ENCODE peak calls at places on chromosome 16, in four cellular contexts. L is CD8-positive, alpha-beta T cell; O is IMR-90; C is OCI-LY7. B is an unnamed sample.

GRCh38 chr16:75110637-75111513 is 5.7 kb downstream of the LDHD start:
- DNase-seq in L (peak), O (peak), C (peak), B (peak)

GRCh38 chr16:10990378-10990777 is 46.0 kb downstream of the CLEC16A start:
- DNase-seq in L (no peak), C (no peak), O (no peak), B (no peak)

GRCh38 chr16:78984887-78985464 is 615.6 kb downstream of the MAF start:
- DNase-seq in L (no peak), C (no peak), O (no peak), B (no peak)

GRCh38 chr16:49498241-49499017 is 124.8 kb downstream of the C16orf78 start:
- DNase-seq in C (no peak), L (no peak), O (no peak), B (no peak)

GRCh38 chr16:49600976-49601375 is 227.4 kb downstream of the C16orf78 start:
- DNase-seq in L (no peak), C (no peak), O (no peak), B (no peak)

GRCh38 chr16:14309906-14310305 is 238.8 kb downstream of the MRTFB start:
- DNase-seq in O (peak), C (no peak), L (no peak), B (no peak)

GRCh38 chr16:4601317-4602186 is 13.1 kb downstream of the UBALD1 start:
- DNase-seq in C (no peak), L (no peak), O (peak), B (no peak)

GRCh38 chr16:85353839-85354622 is 241.8 kb upstream of the CIBAR2 start:
- DNase-seq in C (no peak), L (no peak), O (no peak), B (no peak)

GRCh38 chr16:23160082-23160481 is 10.8 kb upstream of the USP31 start:
- DNase-seq in L (no peak), O (no peak), C (no peak), B (no peak)

GRCh38 chr16:8675183-8676159 is 1.1 kb downstream of the ABAT start:
- DNase-seq in L (peak), C (no peak), O (no peak), B (peak)

GRCh38 chr16:69448470-69449193 is 24.2 kb downstream of the CYB5B start:
- DNase-seq in C (no peak), O (peak), L (no peak), B (no peak)

GRCh38 chr16:48383877-48384304 is 1.3 kb downstream of the SIAH1 start:
- DNase-seq in C (peak), O (no peak), L (no peak), B (no peak)

GRCh38 chr16:8712589-8713361 is 38.4 kb downstream of the ABAT start:
- DNase-seq in C (no peak), O (no peak), L (no peak), B (no peak)

GRCh38 chr16:26644912-26645543 is 421.7 kb upstream of the C16orf82 start:
- DNase-seq in C (peak), L (no peak), O (no peak), B (no peak)

GRCh38 chr16:81717662-81718189 is 61.4 kb upstream of the PLCG2 start:
- DNase-seq in L (no peak), O (no peak), C (no peak), B (no peak)

GRCh38 chr16:86088816-86089215 is 189.9 kb downstream of the IRF8 start:
- DNase-seq in L (no peak), O (no peak), C (no peak), B (no peak)

GRCh38 chr16:10256855-10257641 is 74.8 kb upstream of the GRIN2A start:
- DNase-seq in O (no peak), C (peak), L (peak), B (peak)

GRCh38 chr16:85401917-85402766 is 211.0 kb upstream of the GSE1 start:
- DNase-seq in L (no peak), C (no peak), O (no peak), B (no peak)

GRCh38 chr16:77197747-77198146 is 1.5 kb upstream of the SYCE1L start:
- DNase-seq in C (no peak), O (no peak), L (no peak), B (no peak)

DNA sequence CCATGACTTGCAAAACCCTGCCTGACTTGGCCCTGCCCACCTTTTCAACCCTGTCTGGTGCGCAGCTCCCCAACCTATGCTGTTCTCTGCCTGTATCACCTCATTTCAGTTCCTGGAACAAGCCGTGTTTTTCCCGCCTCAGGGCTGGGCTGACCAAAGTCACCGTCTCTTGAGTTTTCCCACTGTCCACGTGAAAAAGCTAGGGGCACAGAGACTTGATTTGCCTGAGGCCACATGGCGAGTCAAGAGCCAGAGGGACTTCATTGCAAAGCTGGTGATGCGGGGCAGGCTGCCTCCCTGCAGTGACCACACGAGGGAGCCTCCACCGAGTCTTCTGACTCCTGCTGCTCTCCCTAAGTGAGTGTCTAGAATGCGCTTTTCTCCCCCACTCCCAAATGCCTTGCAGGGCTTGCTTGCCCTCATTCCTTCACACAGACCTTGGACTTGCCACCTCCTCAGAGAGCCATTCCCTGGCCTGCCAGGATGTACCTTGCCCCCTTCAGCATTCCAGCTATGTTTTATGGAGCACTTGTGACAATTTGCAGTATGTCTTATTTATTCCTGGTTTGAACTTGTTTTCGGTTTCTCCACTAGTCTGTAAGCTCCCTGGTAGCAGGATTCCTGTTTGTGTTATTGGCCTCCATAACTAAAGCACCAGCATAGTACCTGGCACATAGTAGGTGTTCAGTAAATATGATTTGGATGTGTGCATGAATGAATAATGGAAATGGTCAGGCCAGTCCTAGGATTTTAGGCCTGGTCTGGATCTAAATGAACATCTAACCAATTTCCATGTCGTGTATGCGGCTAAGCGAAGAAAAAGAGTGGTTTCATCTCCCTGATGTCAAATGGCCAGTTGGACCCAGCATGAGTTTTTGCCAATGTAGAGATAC is 252.3 kb downstream of the SNX29 start:
- DNase-seq in C (peak), L (no peak), O (peak), B (peak)
- TF ChIP-seq CTCF in C (peak), L (no peak), O (peak), B (peak)

GRCh38 chr16:83400234-83400633 is 407.5 kb upstream of the HSBP1 start:
- DNase-seq in O (no peak), L (no peak), C (no peak), B (no peak)
- TF ChIP-seq CTCF in O (no peak), L (no peak), C (peak), B (no peak)

GRCh38 chr16:3457434-3458252 is 14.2 kb downstream of the NAA60 start:
- DNase-seq in O (peak), L (peak), C (peak), B (peak)
- TF ChIP-seq CTCF in O (peak), L (peak), C (peak), B (peak)

GRCh38 chr16:31382485-31383161 is 10.5 kb upstream of the ITGAD start:
- DNase-seq in C (peak), O (peak), L (peak), B (peak)
- TF ChIP-seq CTCF in C (peak), O (peak), L (peak), B (peak)

GRCh38 chr16:89232107-89232506 is 14.6 kb downstream of the ZNF778 start:
- DNase-seq in C (no peak), O (no peak), L (no peak), B (no peak)
- TF ChIP-seq CTCF in C (no peak), O (no peak), L (no peak), B (no peak)

DNA sequence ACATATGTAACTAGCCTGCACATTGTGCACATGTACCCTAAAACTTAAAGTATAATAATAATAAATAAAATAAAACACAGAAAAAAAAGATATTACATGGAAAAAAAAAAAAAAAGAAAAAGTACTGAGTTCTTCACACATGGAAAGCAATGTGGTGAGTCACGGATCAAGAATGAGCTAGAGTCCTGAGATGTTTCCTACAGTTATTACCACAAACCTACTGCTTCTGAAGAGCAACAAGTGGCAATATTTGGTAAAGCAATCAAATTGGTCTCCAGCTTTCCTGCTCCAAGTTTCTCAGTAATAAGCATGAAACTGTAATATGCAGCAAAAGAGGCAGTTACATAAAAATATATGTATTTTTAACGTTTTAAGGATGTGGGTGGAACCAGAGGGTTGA is 223.3 kb upstream of the SALL1 start:
- DNase-seq in L (no peak), O (peak), C (no peak), B (no peak)
- TF ChIP-seq CTCF in L (no peak), O (no peak), C (no peak), B (no peak)